ENCODE peak calls at places on chromosomes 3 and 15, in four cellular contexts. F is right lobe of liver, M is tibial artery, L is A549. T is an unnamed sample.

GRCh38 chr15:62163397-62163796 is 1.7 kb downstream of the C2CD4B start:
- DNase-seq in F (no peak), M (no peak), L (no peak), T (no peak)

GRCh38 chr3:48468329-48468731 is 21.8 kb downstream of the ATRIP start:
- DNase-seq in L (no peak), F (peak; percentile 78), M (no peak), T (no peak)

GRCh38 chr3:71251156-71251775 is 332.3 kb downstream of the FOXP1 start:
- DNase-seq in F (no peak), M (no peak), L (peak; percentile 80), T (no peak)

GRCh38 chr3:74692-75243 is 121.8 kb upstream of the CHL1 start:
- DNase-seq in M (no peak), L (no peak), F (no peak), T (no peak)

GRCh38 chr3:138007898-138008297 is 2.1 kb upstream of the CLDN18 start:
- DNase-seq in F (no peak), M (no peak), L (no peak), T (no peak)

GRCh38 chr15:42385980-42386695 is 26.8 kb downstream of the CAPN3 start:
- DNase-seq in L (no peak), F (no peak), M (no peak), T (peak; percentile 61)

GRCh38 chr3:100600181-100601042 is 9.0 kb upstream of the ADGRG7 start:
- DNase-seq in M (no peak), F (no peak), L (peak; percentile 4), T (no peak)

GRCh38 chr3:134072881-134073582 is 43.3 kb upstream of the SLCO2A1 start:
- DNase-seq in M (no peak), F (no peak), L (no peak), T (no peak)

GRCh38 chr3:138381413-138381901 is 33.1 kb downstream of the MRAS start:
- DNase-seq in M (no peak), L (no peak), F (no peak), T (peak; percentile 70)

GRCh38 chr15:40308844-40309189 is 1.1 kb upstream of the PLCB2 start:
- DNase-seq in M (no peak), F (peak; percentile 51), L (no peak), T (no peak)

GRCh38 chr3:114480442-114480841 is 186.6 kb downstream of the TIGIT start:
- DNase-seq in L (no peak), F (no peak), M (no peak), T (no peak)

GRCh38 chr3:24472358-24472757 is 22.3 kb downstream of the THRB start:
- DNase-seq in M (no peak), L (no peak), F (no peak), T (no peak)

GRCh38 chr15:36491912-36492311 is 87.5 kb upstream of the CDIN1 start:
- DNase-seq in L (no peak), F (no peak), M (no peak), T (no peak)

GRCh38 chr15:80777137-80777536 is 2.0 kb upstream of the CEMIP start:
- DNase-seq in L (peak; percentile 37), F (no peak), M (peak; percentile 65), T (peak; percentile 20)

GRCh38 chr3:146814601-146815315 is 209.6 kb upstream of the PLSCR5 start:
- DNase-seq in F (no peak), M (no peak), L (no peak), T (no peak)

GRCh38 chr15:100779331-100780207 is 100.1 kb upstream of the ALDH1A3 start:
- DNase-seq in M (peak; percentile 8), L (no peak), F (no peak), T (no peak)

GRCh38 chr3:22606938-22607337 is 596.2 kb upstream of the UBE2E2 start:
- DNase-seq in L (no peak), M (no peak), F (no peak), T (no peak)
- H3K27ac ChIP-seq in L (no peak overlapping the region), M (no peak overlapping the region), F (no peak overlapping the region), T (no peak overlapping the region)

DNA sequence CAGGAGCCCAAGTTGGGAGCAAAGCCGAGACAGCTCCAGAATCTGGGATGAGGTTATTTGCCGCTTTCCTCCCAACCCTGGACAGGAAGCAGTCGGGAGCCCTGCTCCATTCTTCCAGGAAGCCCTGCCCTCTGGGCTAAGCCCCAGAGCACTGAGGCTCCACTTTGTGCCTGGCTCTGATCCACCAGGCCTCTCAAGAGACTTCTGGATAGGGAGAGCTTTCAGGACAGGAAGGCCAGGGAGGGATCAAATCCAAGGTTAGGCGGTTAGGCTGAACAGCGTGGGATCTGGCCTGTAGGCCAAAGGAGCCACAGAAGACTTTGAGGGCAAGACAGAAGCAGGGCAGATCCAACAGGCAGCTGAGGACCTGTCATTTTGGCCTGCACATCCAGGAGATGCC is 835 bp downstream of the STOML1 start:
- DNase-seq in F (peak; percentile 52), L (no peak), M (peak; percentile 66), T (no peak)
- H3K4me3 ChIP-seq in F (peak overlapping the region; percentile 85), L (peak overlapping the region; percentile 83), M (peak overlapping the region; percentile 79), T (peak overlapping the region; percentile 96)

GRCh38 chr3:179672918-179673317 is 20.1 kb downstream of the USP13 start:
- DNase-seq in M (no peak), L (no peak), F (no peak), T (no peak)

GRCh38 chr3:179671309-179671708 is 18.5 kb downstream of the USP13 start:
- DNase-seq in F (no peak), M (no peak), L (no peak), T (no peak)

GRCh38 chr3:179668429-179668828 is 15.6 kb downstream of the USP13 start:
- DNase-seq in L (no peak), F (no peak), M (no peak), T (no peak)

GRCh38 chr3:179671709-179672337 is 19.0 kb downstream of the USP13 start:
- DNase-seq in M (no peak), L (no peak), F (no peak), T (peak; percentile 76)

DNA sequence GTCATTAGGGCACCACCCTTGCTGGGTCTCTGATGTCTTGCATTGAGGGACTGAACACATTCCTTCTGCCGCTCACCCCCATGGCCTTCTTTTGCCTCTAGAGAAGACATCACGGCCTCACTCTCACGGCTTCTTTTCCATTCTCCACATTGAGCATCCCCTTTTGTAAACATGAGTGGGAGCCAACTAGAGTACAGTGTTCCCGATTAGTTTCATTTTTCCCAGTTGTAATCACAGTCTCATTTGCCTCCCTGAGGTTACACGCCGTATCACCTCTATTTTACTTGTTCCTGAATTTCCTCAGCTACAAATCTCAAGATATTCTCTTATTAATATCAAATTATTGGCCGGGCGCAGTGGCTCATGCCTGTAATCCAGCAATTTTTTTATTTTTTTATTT is 17.5 kb downstream of the USP13 start:
- DNase-seq in F (no peak), M (no peak), L (no peak), T (no peak)
- TF ChIP-seq CTCF in F (no peak), M (no peak), L (no peak), T (no peak)

DNA sequence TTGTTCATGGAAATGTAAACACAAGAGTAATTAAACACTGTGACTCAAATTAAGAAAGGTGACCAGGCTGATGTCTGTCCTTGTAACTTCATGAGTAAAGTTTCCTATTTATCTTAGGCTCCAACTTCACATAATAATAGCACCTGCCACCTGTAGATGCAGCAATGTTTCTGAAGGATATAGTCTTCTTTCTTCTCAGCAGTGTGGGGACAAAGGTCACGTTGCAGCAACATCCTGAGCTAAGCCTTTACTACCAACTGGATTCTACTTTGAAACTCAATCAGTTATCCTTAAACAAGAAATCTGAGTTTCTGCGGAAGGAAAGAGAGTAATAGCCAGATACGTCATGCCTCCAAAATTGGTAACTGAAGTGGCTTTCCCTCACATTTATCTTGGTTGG is 253.1 kb downstream of the RBMS3 start:
- DNase-seq in F (no peak), M (no peak), L (no peak), T (no peak)
- H3K27ac ChIP-seq in F (no peak overlapping the region), M (no peak overlapping the region), L (no peak overlapping the region), T (no peak overlapping the region)

GRCh38 chr3:41097896-41098496 is 101.3 kb upstream of the CTNNB1 start:
- DNase-seq in L (no peak), M (no peak), F (no peak), T (no peak)

GRCh38 chr3:41094351-41094750 is 105.0 kb upstream of the CTNNB1 start:
- DNase-seq in L (no peak), F (no peak), M (no peak), T (no peak)

GRCh38 chr3:41092791-41093190 is 106.5 kb upstream of the CTNNB1 start:
- DNase-seq in L (no peak), F (no peak), M (no peak), T (no peak)

GRCh38 chr3:41095702-41096101 is 103.6 kb upstream of the CTNNB1 start:
- DNase-seq in F (no peak), M (no peak), L (peak; percentile 31), T (no peak)

GRCh38 chr3:41093476-41093875 is 105.8 kb upstream of the CTNNB1 start:
- DNase-seq in F (no peak), L (no peak), M (no peak), T (no peak)
- H3K4me3 ChIP-seq in F (no peak overlapping the region), L (no peak overlapping the region), M (no peak overlapping the region), T (no peak overlapping the region)

T was measured in gastrocnemius medialis.